ENCODE peak calls at places on chromosomes 2 and 18, in nine cellular contexts. S, P, J, Z, Y, E, L, K and Q are unnamed samples. For H3K9me3 and H3K36me3, the result is how much of the 10 kb centered on the place peaks cover.

GRCh38 chr2:45643095-45643494 is 8.4 kb upstream of the PRKCE start:
- DNase-seq in S (no peak), P (peak), J (peak), Z (no peak), Y (no peak), E (no peak), L (peak), K (no peak), Q (peak)

GRCh38 chr2:209147981-209148380 is 275.9 kb upstream of the MAP2 start:
- DNase-seq in S (no peak), P (no peak), J (no peak), Z (no peak), Y (no peak), E (no peak), L (no peak), K (peak), Q (no peak)

GRCh38 chr2:51103205-51103604 is 71.3 kb upstream of the NRXN1 start:
- DNase-seq in S (peak), P (peak), J (no peak), Z (no peak), Y (no peak), E (peak), L (peak), K (no peak), Q (peak)

GRCh38 chr18:77271720-77272481 is 22.3 kb downstream of the GALR1 start:
- DNase-seq in S (no peak), P (no peak), J (no peak), Z (no peak), Y (no peak), E (no peak), L (no peak), K (no peak), Q (no peak)

GRCh38 chr18:23498062-23498582 is 5.2 kb upstream of the RMC1 start:
- DNase-seq in S (no peak), P (no peak), J (no peak), Z (no peak), Y (no peak), E (no peak), L (no peak), K (no peak), Q (no peak)

GRCh38 chr2:20156826-20157605 is 67.9 kb downstream of the SDC1 start:
- DNase-seq in S (no peak), P (no peak), J (no peak), Z (no peak), Y (no peak), E (no peak), L (no peak), K (no peak), Q (no peak)

GRCh38 chr2:215775106-215775505 is 238.2 kb downstream of the MREG start:
- DNase-seq in S (no peak), P (no peak), J (no peak), Z (no peak), Y (no peak), E (no peak), L (no peak), K (peak), Q (no peak)

GRCh38 chr18:49584431-49584830 is 22.6 kb downstream of the LIPG start:
- DNase-seq in S (no peak), P (no peak), J (no peak), Z (no peak), Y (no peak), E (no peak), L (no peak), K (no peak), Q (no peak)

GRCh38 chr2:19104503-19104902 is 253.9 kb downstream of the OSR1 start:
- DNase-seq in S (no peak), P (no peak), J (no peak), Z (no peak), Y (no peak), E (no peak), L (no peak), K (no peak), Q (no peak)

GRCh38 chr2:156334496-156335478 is 2.3 kb upstream of the NR4A2 start:
- DNase-seq in S (peak), P (peak), J (peak), Z (peak), Y (peak), E (peak), L (peak), K (peak), Q (peak)

GRCh38 chr2:17328161-17328560 is 190.1 kb downstream of the RAD51AP2 start:
- DNase-seq in S (no peak), P (no peak), J (no peak), Z (no peak), Y (no peak), E (no peak), L (no peak), K (no peak), Q (no peak)

GRCh38 chr2:148020036-148020357 is 540 bp downstream of the ORC4 start:
- DNase-seq in S (no peak), P (no peak), J (no peak), Z (no peak), Y (no peak), E (no peak), L (no peak), K (peak), Q (no peak)

GRCh38 chr2:217691516-217691915 is 311.3 kb downstream of the TNS1 start:
- DNase-seq in S (no peak), P (no peak), J (no peak), Z (no peak), Y (no peak), E (no peak), L (no peak), K (no peak), Q (no peak)

GRCh38 chr2:89850881-89851582 is 1159.6 kb downstream of the RPIA start:
- DNase-seq in S (no peak), P (no peak), J (no peak), Z (no peak), Y (no peak), E (no peak), L (no peak), K (no peak), Q (no peak)
- H3K9me3 ChIP-seq in S (under half), P (under half), J (under half), Z (under half), Y (under half), E (under half), L (under half), K (under half), Q (under half)

DNA sequence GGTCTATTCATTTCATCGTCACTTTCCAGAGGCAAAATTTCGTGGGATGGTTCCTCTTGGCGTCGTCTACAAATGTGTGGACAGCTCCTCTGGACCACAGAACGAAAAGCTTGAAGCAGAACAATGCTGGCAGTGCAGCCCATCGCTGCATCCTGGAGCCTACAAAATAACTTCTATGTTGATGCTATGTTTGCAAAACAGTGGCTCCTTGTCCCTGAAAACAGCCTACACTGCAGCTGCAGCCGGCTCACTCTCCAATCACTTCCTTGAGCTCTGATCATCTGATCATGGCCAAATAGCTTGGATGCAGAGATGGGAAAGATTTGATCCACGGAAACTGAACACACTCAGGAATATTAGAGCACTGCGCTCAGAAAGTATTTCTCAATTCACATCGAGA is 60.0 kb downstream of the DOCK10 start:
- DNase-seq in S (no peak), P (no peak), J (no peak), Z (no peak), Y (no peak), E (no peak), L (peak), K (no peak), Q (no peak)
- H3K36me3 ChIP-seq in S (under half), P (under half), J (under half), Z (under half), Y (under half), E (under half), L (under half), K (under half), Q (under half)

DNA sequence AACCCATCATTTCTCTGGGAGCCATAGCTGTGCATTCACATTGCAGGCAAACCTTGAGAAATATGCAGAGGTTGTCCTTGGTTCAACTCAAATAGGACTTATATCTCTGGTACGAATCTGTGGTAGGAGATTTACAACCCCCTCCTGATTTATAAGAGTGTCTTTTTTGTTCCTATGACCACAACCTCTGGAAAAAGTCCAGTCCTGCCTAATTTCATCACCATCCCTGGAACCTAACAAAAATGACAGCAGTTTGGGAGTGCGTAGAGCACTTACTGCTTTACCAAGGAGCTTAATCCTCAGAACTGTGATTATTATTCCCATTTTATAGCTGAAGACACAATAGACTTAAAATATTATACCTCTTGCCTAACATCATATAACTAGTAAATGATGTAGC is 66.5 kb downstream of the VWC2L start:
- DNase-seq in S (no peak), P (no peak), J (no peak), Z (no peak), Y (no peak), E (no peak), L (no peak), K (no peak), Q (no peak)
- H3K27ac ChIP-seq in S (no peak), P (no peak), J (no peak), Z (no peak), Y (no peak), E (no peak), L (no peak), K (no peak), Q (no peak)

DNA sequence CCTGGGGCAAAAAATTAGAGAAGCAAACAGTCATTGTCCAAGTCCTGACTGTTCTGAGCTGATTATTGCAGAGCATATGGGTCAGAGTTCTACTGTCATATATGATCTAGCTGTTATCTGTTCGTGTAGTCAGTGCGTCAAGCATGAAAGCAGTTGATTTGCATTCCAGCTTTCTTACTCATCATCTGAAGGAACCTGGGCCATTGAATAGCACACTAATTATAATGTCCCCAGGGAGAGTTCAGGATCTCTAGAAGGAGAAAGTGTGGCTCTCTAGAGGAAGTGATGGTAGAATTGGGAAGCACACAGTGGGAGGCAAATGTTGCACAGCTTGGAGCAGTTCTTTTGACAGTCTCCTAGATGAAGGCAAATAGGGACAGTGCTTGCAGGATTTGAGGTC is 279.8 kb downstream of the PARD3B start:
- DNase-seq in S (no peak), P (no peak), J (no peak), Z (no peak), Y (no peak), E (no peak), L (no peak), K (peak), Q (no peak)
- H3K9me3 ChIP-seq in S (under half), P (under half), J (under half), Z (under half), Y (under half), E (under half), L (under half), K (under half), Q (under half)

GRCh38 chr18:38796762-38797161 is 1231.2 kb upstream of the CELF4 start:
- DNase-seq in S (no peak), P (no peak), J (no peak), Z (no peak), Y (no peak), E (no peak), L (no peak), K (no peak), Q (no peak)

GRCh38 chr18:38805256-38805655 is 1239.7 kb upstream of the CELF4 start:
- DNase-seq in S (no peak), P (no peak), J (no peak), Z (no peak), Y (no peak), E (no peak), L (no peak), K (no peak), Q (no peak)

DNA sequence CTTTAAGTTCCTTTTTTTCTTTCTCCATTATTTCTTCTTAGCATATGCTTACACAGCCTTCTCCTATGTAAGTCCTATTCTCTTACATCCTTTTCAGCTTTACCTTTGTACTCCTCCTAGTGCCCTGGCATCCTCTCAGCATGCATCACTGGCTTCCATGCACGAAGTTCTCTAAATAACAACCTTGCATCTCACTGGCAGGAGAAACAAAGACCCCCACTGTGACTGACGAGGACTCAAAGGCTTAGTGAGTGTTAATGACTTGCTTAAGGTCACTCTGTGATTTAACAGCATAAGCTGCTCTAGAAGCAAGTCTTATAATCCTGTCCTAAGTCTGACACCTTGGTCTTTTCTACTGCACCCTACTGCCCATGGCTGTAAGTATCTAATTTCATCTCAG is 1236.0 kb upstream of the CELF4 start:
- DNase-seq in S (no peak), P (no peak), J (no peak), Z (no peak), Y (no peak), E (no peak), L (no peak), K (no peak), Q (no peak)
- H3K36me3 ChIP-seq in S (under half), P (under half), J (under half), Z (under half), Y (under half), E (under half), L (under half), K (under half), Q (under half)

GRCh38 chr2:1739961-1740713 is 4.2 kb downstream of the PXDN start:
- DNase-seq in S (peak), P (no peak), J (no peak), Z (no peak), Y (no peak), E (no peak), L (no peak), K (no peak), Q (no peak)

GRCh38 chr2:1740714-1741584 is 3.4 kb downstream of the PXDN start:
- DNase-seq in S (peak), P (no peak), J (no peak), Z (no peak), Y (no peak), E (no peak), L (no peak), K (no peak), Q (peak)

GRCh38 chr2:1742680-1743395 is 1.5 kb downstream of the PXDN start:
- DNase-seq in S (peak), P (peak), J (peak), Z (peak), Y (no peak), E (peak), L (peak), K (peak), Q (peak)

GRCh38 chr2:1742300-1742679 is 2.0 kb downstream of the PXDN start:
- DNase-seq in S (peak), P (no peak), J (no peak), Z (no peak), Y (no peak), E (no peak), L (peak), K (no peak), Q (no peak)

GRCh38 chr2:1741851-1742250 is 2.5 kb downstream of the PXDN start:
- DNase-seq in S (peak), P (no peak), J (no peak), Z (no peak), Y (no peak), E (no peak), L (no peak), K (no peak), Q (no peak)
- H3K27ac ChIP-seq in S (peak), P (peak), J (no peak), Z (no peak), Y (no peak), E (peak), L (peak), K (peak), Q (peak)

GRCh38 chr2:172535119-172535518 is 20.8 kb upstream of the PDK1 start:
- DNase-seq in S (no peak), P (no peak), J (no peak), Z (no peak), Y (no peak), E (no peak), L (no peak), K (no peak), Q (no peak)

GRCh38 chr2:172545408-172546075 is 10.3 kb upstream of the PDK1 start:
- DNase-seq in S (no peak), P (no peak), J (no peak), Z (no peak), Y (no peak), E (no peak), L (peak), K (no peak), Q (no peak)

GRCh38 chr2:172539767-172540166 is 16.1 kb upstream of the PDK1 start:
- DNase-seq in S (no peak), P (no peak), J (no peak), Z (no peak), Y (no peak), E (no peak), L (no peak), K (no peak), Q (no peak)

DNA sequence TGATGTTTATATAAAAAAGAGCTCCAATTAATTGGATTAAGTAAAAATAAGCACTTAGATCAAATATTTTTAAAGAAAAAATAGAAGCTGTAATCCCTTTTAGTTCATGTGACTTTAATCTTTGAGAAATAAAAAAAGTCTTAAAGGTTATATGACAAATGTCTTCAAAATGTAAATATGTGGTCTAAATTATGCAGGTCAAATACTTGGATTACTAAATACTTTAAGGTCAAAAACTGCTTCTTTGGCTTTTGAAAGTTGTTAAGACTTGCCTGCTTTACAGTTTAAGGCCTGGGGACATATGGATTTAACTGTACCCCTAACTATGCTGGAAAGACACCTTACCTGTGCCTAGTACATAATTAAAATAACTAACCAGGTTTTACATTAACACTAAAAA is 15.5 kb upstream of the PDK1 start:
- DNase-seq in S (no peak), P (no peak), J (no peak), Z (no peak), Y (no peak), E (no peak), L (peak), K (no peak), Q (no peak)
- H3K9me3 ChIP-seq in S (under half), P (under half), J (under half), Z (under half), Y (under half), E (under half), L (under half), K (under half), Q (under half)

GRCh38 chr2:73939419-73939818 is 12.7 kb downstream of the DGUOK start:
- DNase-seq in S (no peak), P (no peak), J (no peak), Z (no peak), Y (no peak), E (peak), L (peak), K (peak), Q (no peak)
- H3K36me3 ChIP-seq in S (under half), P (under half), J (under half), Z (under half), Y (under half), E (under half), L (under half), K (under half), Q (under half)